ENCODE peak calls at places on chromosomes 16 and 17, in seven cellular contexts. V is CD8-positive, alpha-beta T cell; E is kidney; H is endothelial cell; M is fibroblast of mammary gland; P is body of pancreas; D is GM12878. S is an unnamed sample.

GRCh38 chr16:56352351-56353053 is 72.8 kb downstream of the AMFR start:
- DNase-seq in M (no peak), P (no peak), V (no peak), H (no peak), E (peak; percentile 61), D (no peak), S (peak; percentile 9)

GRCh38 chr16:61576476-61576875 is 459.8 kb downstream of the CDH8 start:
- DNase-seq in H (no peak), P (no peak), M (no peak), V (no peak), D (no peak), E (no peak), S (no peak)

GRCh38 chr16:29192329-29193247 is 207.7 kb downstream of the LAT start:
- DNase-seq in V (no peak), D (no peak), E (peak; percentile 67), H (no peak), P (no peak), M (no peak), S (no peak)

GRCh38 chr16:65722429-65722828 is 600.6 kb upstream of the CDH11 start:
- DNase-seq in H (no peak), V (no peak), M (no peak), E (no peak), P (no peak), D (no peak), S (no peak)

GRCh38 chr17:31581022-31581483 is 189.6 kb downstream of the RAB11FIP4 start:
- DNase-seq in P (peak; percentile 60), H (no peak), D (no peak), V (no peak), E (peak; percentile 92), M (peak; percentile 71), S (no peak)

GRCh38 chr17:28105501-28105900 is 63.0 kb downstream of the NLK start:
- DNase-seq in H (no peak), V (no peak), P (no peak), D (no peak), M (no peak), E (no peak), S (no peak)

GRCh38 chr16:73204359-73205152 is 156.6 kb upstream of the ZFHX3 start:
- DNase-seq in E (no peak), D (no peak), M (no peak), P (no peak), H (no peak), V (no peak), S (no peak)

GRCh38 chr17:4539576-4540223 is 15.5 kb downstream of the MYBBP1A start:
- DNase-seq in P (no peak), E (peak; percentile 66), D (no peak), V (no peak), H (no peak), M (no peak), S (no peak)

GRCh38 chr17:62794666-62794971 is 13.5 kb downstream of the MARCHF10 start:
- DNase-seq in H (no peak), E (no peak), M (no peak), D (no peak), V (no peak), P (no peak), S (no peak)

GRCh38 chr17:46000292-46000691 is 1.2 kb downstream of the STH start:
- DNase-seq in M (no peak), P (no peak), V (no peak), E (no peak), H (no peak), D (no peak), S (no peak)

GRCh38 chr17:7261377-7262191 is 694 bp downstream of the CLDN7 start:
- DNase-seq in P (peak; percentile 47), H (peak; percentile 26), D (no peak), V (no peak), E (no peak), M (no peak), S (no peak)

GRCh38 chr16:76729525-76729924 is 452.3 kb downstream of the CNTNAP4 start:
- DNase-seq in D (no peak), M (peak; percentile 17), E (no peak), H (no peak), P (no peak), V (no peak), S (no peak)

GRCh38 chr17:34740936-34741515 is 161.6 kb downstream of the TMEM132E start:
- DNase-seq in H (no peak), P (no peak), D (no peak), E (no peak), V (no peak), M (no peak), S (no peak)

GRCh38 chr16:57999366-57999970 is 1.0 kb downstream of the ZNF319 start:
- DNase-seq in M (peak; percentile 51), H (no peak), P (no peak), V (no peak), E (peak; percentile 7), D (no peak), S (peak; percentile 7)

GRCh38 chr16:57998484-57998883 is 2.0 kb downstream of the ZNF319 start:
- DNase-seq in P (no peak), E (peak; percentile 71), V (no peak), H (no peak), M (peak; percentile 53), D (no peak), S (peak; percentile 22)

GRCh38 chr16:57998992-57999365 is 1.5 kb downstream of the ZNF319 start:
- DNase-seq in V (no peak), D (no peak), M (no peak), P (no peak), H (no peak), E (no peak), S (peak; percentile 2)

GRCh38 chr16:58000706-58001676 is at the start of gene USB1:
- DNase-seq in P (peak; percentile 88), H (peak; percentile 91), D (peak; percentile 56), V (peak; percentile 68), M (peak; percentile 69), E (peak; percentile 95), S (peak; percentile 95)

GRCh38 chr16:57999971-58000705 is at the start of gene ZNF319:
- DNase-seq in E (peak; percentile 78), V (no peak), P (no peak), D (no peak), M (no peak), H (no peak), S (peak; percentile 45)
- TF ChIP-seq CTCF in E (peak; percentile 5), V (no peak), P (no peak), D (no peak), M (no peak), H (no peak), S (no peak)

DNA sequence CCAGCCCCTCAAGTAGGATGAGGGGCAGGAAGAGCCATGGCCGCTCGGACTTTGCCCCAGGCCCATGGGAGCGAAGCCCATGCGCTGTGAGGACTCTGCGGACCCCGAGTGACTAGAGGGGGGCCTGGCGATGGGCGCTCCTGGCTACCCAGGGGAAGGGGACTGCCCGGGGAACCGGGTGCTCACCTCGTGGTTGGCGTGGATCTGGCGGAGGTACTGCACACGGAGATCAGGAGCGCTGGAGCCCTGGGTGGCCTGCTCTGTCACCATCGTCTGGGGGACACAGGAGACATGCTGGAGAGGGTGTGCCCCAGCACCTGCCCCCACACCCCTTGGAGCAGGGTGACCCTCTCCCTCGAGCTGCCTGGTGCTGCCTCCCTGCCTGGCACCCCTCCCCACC is 11.0 kb downstream of the FAAP100 start:
- DNase-seq in V (no peak), E (peak; percentile 64), P (no peak), H (no peak), M (no peak), D (no peak), S (no peak)
- TF ChIP-seq CTCF in V (no peak), E (no peak), P (no peak), H (no peak), M (no peak), D (no peak), S (no peak)

GRCh38 chr17:42025191-42025579 is 5.3 kb downstream of the NKIRAS2 start:
- DNase-seq in D (no peak), M (no peak), V (no peak), P (no peak), H (no peak), E (no peak), S (no peak)
- TF ChIP-seq CTCF in D (no peak), M (no peak), V (peak; percentile 11), P (no peak), H (peak; percentile 55), E (no peak), S (peak; percentile 37)

DNA sequence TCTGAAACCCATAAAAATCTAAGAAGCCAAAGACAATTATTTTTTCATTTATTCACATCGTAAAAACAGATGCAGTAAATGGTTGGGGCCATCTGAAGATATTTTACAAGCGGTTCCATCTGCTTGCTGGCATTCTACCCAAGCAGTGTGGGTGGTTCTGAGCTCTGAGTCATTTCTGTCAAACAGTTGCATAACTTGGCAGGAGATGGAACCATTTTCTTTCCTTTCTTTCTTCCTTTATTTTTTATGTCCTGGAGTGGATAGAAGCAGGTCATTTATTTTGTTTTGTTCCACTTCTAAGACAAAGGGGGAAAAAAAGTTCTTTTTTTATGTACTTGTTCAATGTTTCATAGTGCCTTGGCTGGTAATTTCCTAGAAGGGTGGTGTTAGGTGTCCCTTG is 1151.9 kb upstream of the GOT2 start:
- DNase-seq in P (no peak), M (peak; percentile 86), H (no peak), V (no peak), E (no peak), D (no peak), S (no peak)
- TF ChIP-seq CTCF in P (no peak), M (no peak), H (no peak), V (no peak), E (no peak), D (no peak), S (no peak)

S was measured in glutamatergic neuron.